ENCODE peak calls at places on chromosome 6, in ten cellular contexts. X is fibroblast of mammary gland, N is mesendoderm, B is activated T-helper 1 cell treated with Interleukin-2 at 50 U/mL for 16 hours, G is DMS79, Z is A549, O is thoracic aorta, J is EL, P is mesothelial cell of epicardium, H is NCI-H345. E is an unnamed sample.

GRCh38 chr6:44672086-44672485 is 284.6 kb downstream of the CDC5L start:
- DNase-seq in G (no peak), O (no peak), N (no peak), J (no peak), H (no peak), Z (no peak), P (no peak), X (no peak), B (no peak), E (no peak)

GRCh38 chr6:29627762-29628418 is 5.1 kb downstream of the GABBR1 start:
- DNase-seq in X (peak; percentile 86), O (peak; percentile 42), Z (peak; percentile 56), N (peak; percentile 96), H (peak; percentile 53), B (peak; percentile 39), J (peak; percentile 93), P (peak; percentile 52), G (peak; percentile 13), E (peak; percentile 60)

GRCh38 chr6:127938701-127939100 is 37.8 kb upstream of the THEMIS start:
- DNase-seq in O (no peak), H (no peak), B (no peak), G (no peak), X (peak; percentile 68), P (no peak), Z (no peak), J (peak; percentile 65), N (peak; percentile 28), E (no peak)

GRCh38 chr6:45697605-45698004 is 318.1 kb downstream of the CLIC5 start:
- DNase-seq in G (no peak), Z (no peak), X (peak; percentile 100), B (no peak), H (no peak), J (peak; percentile 98), O (no peak), N (peak; percentile 36), P (no peak), E (no peak)

GRCh38 chr6:43451348-43451747 is 4.0 kb downstream of the DLK2 start:
- DNase-seq in N (no peak), H (no peak), P (no peak), X (no peak), O (no peak), J (no peak), G (no peak), B (no peak), Z (no peak), E (no peak)

GRCh38 chr6:111487656-111488055 is 4.6 kb upstream of the REV3L start:
- DNase-seq in O (no peak), P (no peak), B (no peak), G (no peak), N (no peak), X (peak; percentile 86), J (peak; percentile 62), H (no peak), Z (no peak), E (no peak)

GRCh38 chr6:3850451-3851203 is 1.5 kb downstream of the FAM50B start:
- DNase-seq in J (no peak), H (no peak), Z (no peak), O (no peak), P (no peak), B (no peak), X (no peak), N (no peak), G (no peak), E (no peak)

GRCh38 chr6:165883851-165884640 is 221.0 kb upstream of the PDE10A start:
- DNase-seq in B (no peak), Z (no peak), N (peak; percentile 10), H (no peak), O (no peak), P (no peak), X (peak; percentile 9), G (no peak), J (peak; percentile 31), E (no peak)

GRCh38 chr6:30672445-30673253 is at the start of gene DHX16:
- DNase-seq in X (peak; percentile 99), H (peak; percentile 92), P (peak; percentile 82), O (peak; percentile 91), N (peak; percentile 98), B (peak; percentile 81), G (peak; percentile 84), J (peak; percentile 98), Z (peak; percentile 82), E (peak; percentile 95)

GRCh38 chr6:166815629-166816028 is 140.7 kb downstream of the RNASET2 start:
- DNase-seq in X (no peak), G (no peak), J (no peak), H (no peak), N (peak; percentile 7), Z (no peak), B (no peak), P (no peak), O (no peak), E (no peak)

GRCh38 chr6:144897441-144897921 is 612.3 kb downstream of the UTRN start:
- DNase-seq in G (no peak), B (no peak), P (no peak), X (peak; percentile 93), O (no peak), N (peak; percentile 26), Z (no peak), J (peak; percentile 96), H (no peak), E (no peak)

GRCh38 chr6:40819182-40819834 is 219.7 kb downstream of the UNC5CL start:
- DNase-seq in O (no peak), B (no peak), X (no peak), Z (no peak), H (no peak), G (peak; percentile 85), N (peak; percentile 37), P (no peak), J (no peak), E (no peak)

GRCh38 chr6:148851683-148852556 is 105.1 kb downstream of the UST start:
- DNase-seq in O (no peak), G (no peak), P (no peak), B (no peak), J (no peak), H (no peak), X (no peak), N (no peak), Z (no peak), E (no peak)

GRCh38 chr6:99568103-99568933 is at the start of gene CCNC:
- DNase-seq in G (peak; percentile 94), Z (peak; percentile 87), N (peak; percentile 98), X (peak; percentile 97), H (peak; percentile 94), J (peak; percentile 97), B (peak; percentile 74), O (peak; percentile 66), P (peak; percentile 82), E (peak; percentile 88)

GRCh38 chr6:82337688-82338257 is 25.8 kb upstream of the TPBG start:
- DNase-seq in X (no peak), Z (no peak), P (no peak), H (peak; percentile 75), J (no peak), N (peak; percentile 35), O (no peak), G (peak; percentile 29), B (no peak), E (no peak)

GRCh38 chr6:160393966-160394653 is 45.9 kb downstream of the SLC22A3 start:
- DNase-seq in N (peak; percentile 91), H (no peak), X (no peak), B (no peak), J (no peak), O (no peak), P (no peak), Z (peak; percentile 69), G (no peak), E (no peak)

GRCh38 chr6:86357877-86358276 is 579.5 kb upstream of the HTR1E start:
- DNase-seq in Z (no peak), N (peak; percentile 45), X (no peak), G (no peak), J (no peak), P (no peak), O (no peak), H (no peak), B (no peak), E (no peak)

GRCh38 chr6:19812512-19813119 is 24.6 kb upstream of the ID4 start:
- DNase-seq in B (no peak), G (no peak), J (peak; percentile 38), O (no peak), X (peak; percentile 61), H (no peak), N (peak; percentile 59), Z (peak; percentile 26), P (no peak), E (no peak)

E was measured in tibial nerve.